ENCODE peak calls at places on chromosomes 4 and X, in five cellular contexts. N is heart left ventricle; C is T-helper 17 cell; R is prostate gland; L is stimulated activated CD4-positive, alpha-beta T cell treated with anti-CD3 and anti-CD28 coated beads, Interleukin-12 subunit alpha, Interleukin-12 subunit beta, amount 100 ng/mL, for 48 hours. X is an unnamed sample.

GRCh38 chr4:41969666-41970065 is 11.9 kb upstream of the DCAF4L1 start:
- DNase-seq in N (no peak), C (no peak), R (no peak), L (no peak), X (no peak)

GRCh38 chr4:5146248-5146647 is 95.0 kb downstream of the STK32B start:
- DNase-seq in N (no peak), C (no peak), R (no peak), L (no peak), X (no peak)

GRCh38 chr4:37014584-37014983 is 230.0 kb upstream of the NWD2 start:
- DNase-seq in N (no peak), C (no peak), R (no peak), L (no peak), X (no peak)

GRCh38 chr4:182261651-182262223 is 18.5 kb downstream of the TENM3 start:
- DNase-seq in N (no peak), C (no peak), R (no peak), L (no peak), X (no peak)

GRCh38 chr4:4502694-4503311 is 39.0 kb downstream of the STX18 start:
- DNase-seq in N (no peak), C (no peak), R (no peak), L (peak; percentile 13), X (no peak)

GRCh38 chrX:38473715-38474114 is 87.6 kb upstream of the TSPAN7 start:
- DNase-seq in N (no peak), C (no peak), R (no peak), L (no peak), X (no peak)

GRCh38 chr4:1644906-1645657 is 39.0 kb downstream of the FAM53A start:
- DNase-seq in N (peak; percentile 79), C (no peak), R (peak; percentile 45), L (no peak), X (no peak)

GRCh38 chr4:3436048-3436797 is 5.5 kb upstream of the HGFAC start:
- DNase-seq in N (peak; percentile 51), C (no peak), R (no peak), L (no peak), X (no peak)

GRCh38 chr4:56656346-56656643 is 24.8 kb downstream of the HOPX start:
- DNase-seq in N (no peak), C (peak; percentile 17), R (no peak), L (no peak), X (no peak)

GRCh38 chr4:74635074-74635473 is 159.2 kb downstream of the BTC start:
- DNase-seq in N (no peak), C (no peak), R (no peak), L (no peak), X (no peak)

GRCh38 chr4:57214654-57215411 is 104.6 kb upstream of the IGFBP7 start:
- DNase-seq in N (no peak), C (no peak), R (no peak), L (no peak), X (no peak)

GRCh38 chrX:106220177-106220576 is 52.1 kb downstream of the PWWP3B start:
- DNase-seq in N (no peak), C (no peak), R (no peak), L (no peak), X (no peak)

GRCh38 chr4:172809319-172809718 is 359.3 kb upstream of the GALNT7 start:
- DNase-seq in N (no peak), C (no peak), R (no peak), L (no peak), X (no peak)

GRCh38 chrX:118088084-118088483 is 28.5 kb downstream of the KLHL13 start:
- DNase-seq in N (no peak), C (no peak), R (no peak), L (no peak), X (no peak)

GRCh38 chrX:72081605-72082320 is 50.0 kb downstream of the RTL5 start:
- DNase-seq in N (no peak), C (no peak), R (no peak), L (no peak), X (no peak)

GRCh38 chr4:47528651-47529050 is 43.6 kb downstream of the ATP10D start:
- DNase-seq in N (no peak), C (no peak), R (no peak), L (no peak), X (no peak)

GRCh38 chrX:133005038-133005437 is 46.6 kb upstream of the HS6ST2 start:
- DNase-seq in N (no peak), C (no peak), R (no peak), L (no peak), X (no peak)

GRCh38 chrX:112867570-112867969 is 26.9 kb upstream of the AMOT start:
- DNase-seq in N (no peak), C (no peak), R (no peak), L (no peak), X (no peak)

GRCh38 chrX:40908857-40909475 is 173.6 kb upstream of the MED14 start:
- DNase-seq in N (no peak), C (no peak), R (no peak), L (no peak), X (no peak)

GRCh38 chrX:46913710-46914109 is 1.5 kb downstream of the JADE3 start:
- DNase-seq in N (no peak), C (no peak), R (peak; percentile 26), L (no peak), X (no peak)

GRCh38 chr4:56641494-56642051 is 39.5 kb downstream of the HOPX start:
- DNase-seq in N (no peak), C (no peak), R (no peak), L (no peak), X (no peak)

GRCh38 chr4:163810757-163811156 is 316.3 kb downstream of the TMA16 start:
- DNase-seq in N (no peak), C (no peak), R (no peak), L (no peak), X (no peak)

GRCh38 chr4:6410078-6410477 is 62.3 kb downstream of the PPP2R2C start:
- DNase-seq in N (peak; percentile 36), C (no peak), R (no peak), L (no peak), X (no peak)

GRCh38 chr4:74320559-74321118 is 12.4 kb downstream of the EPGN start:
- DNase-seq in N (no peak), C (no peak), R (peak; percentile 54), L (peak; percentile 30), X (peak; percentile 76)

GRCh38 chr4:73978886-73979285 is 2.9 kb downstream of the PF4 start:
- DNase-seq in N (no peak), C (no peak), R (no peak), L (no peak), X (no peak)